ENCODE peak calls at places on chromosome 19, in four cellular contexts. K is iris pigment epithelial cell, D is mucosa of descending colon, C is pancreas. V is an unnamed sample.

GRCh38 chr19:47573076-47574026 is at the start of gene ZNF541:
- DNase-seq in D (peak; percentile 78), C (peak; percentile 61), K (peak; percentile 39), V (peak; percentile 65)

GRCh38 chr19:38793671-38794070 is 4.7 kb downstream of the LGALS7B start:
- DNase-seq in D (no peak), K (no peak), C (no peak), V (no peak)

GRCh38 chr19:16836115-16836905 is 7.1 kb downstream of the SIN3B start:
- DNase-seq in D (no peak), K (peak; percentile 33), C (no peak), V (peak; percentile 61)

GRCh38 chr19:10763399-10763798 is 45.5 kb downstream of the DNM2 start:
- DNase-seq in K (no peak), C (no peak), D (no peak), V (no peak)

GRCh38 chr19:45470147-45471081 is 2.6 kb downstream of the FOSB start:
- DNase-seq in C (peak; percentile 46), D (peak; percentile 69), K (peak; percentile 50), V (peak; percentile 76)

GRCh38 chr19:8702350-8702749 is 3.8 kb upstream of the ACTL9 start:
- DNase-seq in D (no peak), K (no peak), C (no peak), V (no peak)

GRCh38 chr19:53504903-53505302 is 33.0 kb upstream of the ZNF331 start:
- DNase-seq in D (no peak), K (peak; percentile 5), C (no peak), V (no peak)

GRCh38 chr19:16714702-16715294 is 4.8 kb upstream of the NWD1 start:
- DNase-seq in K (peak; percentile 26), C (no peak), D (peak; percentile 64), V (peak; percentile 85)

GRCh38 chr19:52188822-52189744 is 769 bp upstream of the PPP2R1A start:
- DNase-seq in D (peak; percentile 100), K (no peak), C (no peak), V (peak; percentile 99)

GRCh38 chr19:18379803-18380747 is 5.9 kb upstream of the GDF15 start:
- DNase-seq in D (peak; percentile 93), C (peak; percentile 97), K (peak; percentile 85), V (peak; percentile 84)

GRCh38 chr19:3710265-3710812 is 2.2 kb downstream of the TJP3 start:
- DNase-seq in K (peak; percentile 75), D (peak; percentile 97), C (peak; percentile 93), V (peak; percentile 91)

GRCh38 chr19:51660975-51661600 is 14.5 kb upstream of the SIGLEC14 start:
- DNase-seq in C (peak; percentile 19), D (peak; percentile 57), K (peak; percentile 76), V (no peak)

GRCh38 chr19:33177417-33177976 is 16.6 kb upstream of the LRP3 start:
- DNase-seq in D (no peak), K (no peak), C (no peak), V (no peak)

GRCh38 chr19:277581-278165 is 13.5 kb downstream of the PLPP2 start:
- DNase-seq in C (no peak), D (no peak), K (peak; percentile 50), V (no peak)

GRCh38 chr19:36972594-36972993 is 56.5 kb downstream of the ZNF568 start:
- DNase-seq in C (no peak), K (no peak), D (peak; percentile 46), V (peak; percentile 31)

GRCh38 chr19:4635763-4636135 is 3.6 kb upstream of the TNFAIP8L1 start:
- DNase-seq in D (no peak), K (no peak), C (no peak), V (no peak)

GRCh38 chr19:52007436-52007804 is 591 bp downstream of the ZNF615 start:
- DNase-seq in K (no peak), C (peak; percentile 31), D (no peak), V (no peak)

GRCh38 chr19:43465468-43466120 is at the start of gene LYPD3:
- DNase-seq in K (no peak), D (peak; percentile 71), C (no peak), V (peak; percentile 86)

GRCh38 chr19:4198467-4199126 is 16.1 kb downstream of the ANKRD24 start:
- DNase-seq in D (no peak), K (no peak), C (no peak), V (no peak)

GRCh38 chr19:3743486-3743885 is 18.0 kb downstream of the APBA3 start:
- DNase-seq in D (no peak), K (peak; percentile 39), C (no peak), V (no peak)

GRCh38 chr19:37988758-37989635 is 82.0 kb downstream of the SIPA1L3 start:
- DNase-seq in D (no peak), K (no peak), C (no peak), V (no peak)

GRCh38 chr19:43620061-43621001 is 902 bp upstream of the ZNF428 start:
- DNase-seq in K (no peak), D (no peak), C (no peak), V (no peak)

GRCh38 chr19:49473868-49474544 is at the start of gene FLT3LG:
- DNase-seq in D (peak; percentile 87), C (peak; percentile 62), K (peak; percentile 71), V (peak; percentile 73)